ENCODE peak calls at places on chromosomes 5 and 9, in eight cellular contexts. One of them, this sample, is unnamed.

GRCh38 chr5:62689599-62690368 is 111.2 kb downstream of the LRRC70 start:
- DNase-seq in left ventricle myocardium inferior: no peak
- DNase-seq in gastrocnemius medialis: no peak
- DNase-seq in left lung: no peak
- DNase-seq in sigmoid colon: no peak
- DNase-seq in lower leg skin: no peak
- DNase-seq in tibial nerve: no peak
- DNase-seq in GM12864: no peak
- DNase-seq in this sample: no peak

GRCh38 chr5:172187118-172188032 is 649 bp downstream of the STK10 start:
- DNase-seq in left ventricle myocardium inferior: peak
- DNase-seq in gastrocnemius medialis: no peak
- DNase-seq in left lung: peak
- DNase-seq in sigmoid colon: peak
- DNase-seq in lower leg skin: peak
- DNase-seq in tibial nerve: peak
- DNase-seq in GM12864: no peak
- DNase-seq in this sample: peak

GRCh38 chr5:132389453-132390286 is 20.2 kb downstream of the SLC22A5 start:
- DNase-seq in left ventricle myocardium inferior: no peak
- DNase-seq in gastrocnemius medialis: peak
- DNase-seq in left lung: peak
- DNase-seq in sigmoid colon: peak
- DNase-seq in lower leg skin: peak
- DNase-seq in tibial nerve: no peak
- DNase-seq in GM12864: no peak
- DNase-seq in this sample: no peak

GRCh38 chr5:173293817-173294672 is 34.2 kb downstream of the STC2 start:
- DNase-seq in left ventricle myocardium inferior: peak
- DNase-seq in gastrocnemius medialis: peak
- DNase-seq in left lung: peak
- DNase-seq in sigmoid colon: peak
- DNase-seq in lower leg skin: peak
- DNase-seq in tibial nerve: peak
- DNase-seq in GM12864: peak
- DNase-seq in this sample: peak

GRCh38 chr9:90300901-90301688 is 341.5 kb downstream of the DIRAS2 start:
- DNase-seq in left ventricle myocardium inferior: peak
- DNase-seq in gastrocnemius medialis: no peak
- DNase-seq in left lung: no peak
- DNase-seq in sigmoid colon: no peak
- DNase-seq in lower leg skin: no peak
- DNase-seq in tibial nerve: no peak
- DNase-seq in GM12864: no peak
- DNase-seq in this sample: no peak

GRCh38 chr5:138177936-138178515 is 404 bp downstream of the BRD8 start:
- DNase-seq in left ventricle myocardium inferior: peak
- DNase-seq in gastrocnemius medialis: no peak
- DNase-seq in left lung: peak
- DNase-seq in sigmoid colon: no peak
- DNase-seq in lower leg skin: no peak
- DNase-seq in tibial nerve: no peak
- DNase-seq in GM12864: no peak
- DNase-seq in this sample: peak

GRCh38 chr9:116334581-116335150 is 181.1 kb downstream of the PAPPA start:
- DNase-seq in left ventricle myocardium inferior: no peak
- DNase-seq in gastrocnemius medialis: no peak
- DNase-seq in left lung: no peak
- DNase-seq in sigmoid colon: no peak
- DNase-seq in lower leg skin: peak
- DNase-seq in tibial nerve: no peak
- DNase-seq in GM12864: no peak
- DNase-seq in this sample: no peak

GRCh38 chr9:38157711-38158110 is 88.7 kb upstream of the SHB start:
- DNase-seq in left ventricle myocardium inferior: no peak
- DNase-seq in gastrocnemius medialis: no peak
- DNase-seq in left lung: no peak
- DNase-seq in sigmoid colon: no peak
- DNase-seq in lower leg skin: peak
- DNase-seq in tibial nerve: no peak
- DNase-seq in GM12864: no peak
- DNase-seq in this sample: no peak

GRCh38 chr9:94936411-94936810 is 209.9 kb downstream of the AOPEP start:
- DNase-seq in left ventricle myocardium inferior: no peak
- DNase-seq in gastrocnemius medialis: no peak
- DNase-seq in left lung: no peak
- DNase-seq in sigmoid colon: no peak
- DNase-seq in lower leg skin: peak
- DNase-seq in tibial nerve: no peak
- DNase-seq in GM12864: no peak
- DNase-seq in this sample: no peak

GRCh38 chr5:73625314-73625904 is 587 bp upstream of the ARHGEF28 start:
- DNase-seq in left ventricle myocardium inferior: peak
- DNase-seq in gastrocnemius medialis: no peak
- DNase-seq in left lung: no peak
- DNase-seq in sigmoid colon: no peak
- DNase-seq in lower leg skin: no peak
- DNase-seq in tibial nerve: no peak
- DNase-seq in GM12864: no peak
- DNase-seq in this sample: no peak

GRCh38 chr5:91028518-91028956 is 354.6 kb downstream of the ARRDC3 start:
- DNase-seq in left ventricle myocardium inferior: no peak
- DNase-seq in gastrocnemius medialis: no peak
- DNase-seq in left lung: no peak
- DNase-seq in sigmoid colon: no peak
- DNase-seq in lower leg skin: no peak
- DNase-seq in tibial nerve: no peak
- DNase-seq in GM12864: no peak
- DNase-seq in this sample: no peak

GRCh38 chr5:83721878-83722779 is 1.5 kb upstream of the HAPLN1 start:
- DNase-seq in left ventricle myocardium inferior: peak
- DNase-seq in gastrocnemius medialis: no peak
- DNase-seq in left lung: peak
- DNase-seq in sigmoid colon: peak
- DNase-seq in lower leg skin: peak
- DNase-seq in tibial nerve: peak
- DNase-seq in GM12864: no peak
- DNase-seq in this sample: peak
- TF ChIP-seq CTCF in left ventricle myocardium inferior: peak
- TF ChIP-seq CTCF in gastrocnemius medialis: no peak
- TF ChIP-seq CTCF in left lung: no peak
- TF ChIP-seq CTCF in sigmoid colon: no peak
- TF ChIP-seq CTCF in lower leg skin: no peak
- TF ChIP-seq CTCF in tibial nerve: peak
- TF ChIP-seq CTCF in GM12864: peak
- TF ChIP-seq CTCF in this sample: no peak

DNA sequence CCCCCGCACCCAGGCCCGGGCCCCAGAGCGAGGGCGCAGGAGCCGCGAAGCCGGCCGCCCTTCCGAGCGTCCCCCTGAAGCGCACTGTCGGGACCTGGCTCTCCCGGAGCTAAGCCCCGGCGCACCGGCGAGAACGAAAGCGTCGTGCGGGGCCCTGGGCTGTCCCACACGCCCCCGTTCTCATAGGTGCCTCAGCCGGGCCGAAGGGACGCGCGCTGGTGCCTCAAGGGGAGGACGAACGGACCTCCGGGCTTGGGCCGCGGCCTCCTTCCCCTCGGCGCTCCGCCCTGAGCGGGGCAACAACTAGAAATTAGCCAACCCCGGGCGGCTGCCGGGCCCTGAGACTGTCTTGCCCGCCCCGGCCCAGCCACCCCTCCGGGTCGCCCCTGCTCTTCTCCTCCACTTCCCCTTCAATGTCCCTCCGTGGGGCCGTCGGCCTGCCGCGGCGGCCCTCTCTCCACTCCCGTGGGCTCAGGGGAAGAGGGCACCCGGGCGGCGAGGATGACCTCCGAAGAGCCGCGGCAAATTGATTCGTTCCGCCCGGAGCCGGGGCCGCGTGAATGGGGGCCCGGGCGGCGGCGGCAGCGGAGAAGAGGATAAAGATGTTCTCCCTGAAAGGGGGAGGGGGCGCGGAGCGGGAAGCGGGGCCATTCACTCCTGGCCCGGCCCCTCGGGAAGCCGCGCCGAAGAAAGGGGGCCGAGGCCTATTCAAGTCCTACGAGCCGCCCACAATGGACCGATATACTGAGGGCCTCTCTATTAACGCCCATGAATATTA is 3.5 kb upstream of the PRDM12 start:
- DNase-seq in left ventricle myocardium inferior: no peak
- DNase-seq in gastrocnemius medialis: no peak
- DNase-seq in left lung: no peak
- DNase-seq in sigmoid colon: no peak
- DNase-seq in lower leg skin: no peak
- DNase-seq in tibial nerve: no peak
- DNase-seq in GM12864: no peak
- DNase-seq in this sample: no peak
- H3K4me3 ChIP-seq in left ventricle myocardium inferior: peak
- H3K4me3 ChIP-seq in gastrocnemius medialis: peak
- H3K4me3 ChIP-seq in left lung: no peak
- H3K4me3 ChIP-seq in sigmoid colon: peak
- H3K4me3 ChIP-seq in lower leg skin: no peak
- H3K4me3 ChIP-seq in tibial nerve: peak
- H3K4me3 ChIP-seq in GM12864: no peak
- H3K4me3 ChIP-seq in this sample: no peak

GRCh38 chr5:5018560-5018935 is 121.6 kb upstream of the ADAMTS16 start:
- DNase-seq in left ventricle myocardium inferior: no peak
- DNase-seq in gastrocnemius medialis: no peak
- DNase-seq in left lung: no peak
- DNase-seq in sigmoid colon: no peak
- DNase-seq in lower leg skin: no peak
- DNase-seq in tibial nerve: no peak
- DNase-seq in GM12864: no peak
- DNase-seq in this sample: no peak
- TF ChIP-seq CTCF in left ventricle myocardium inferior: no peak
- TF ChIP-seq CTCF in gastrocnemius medialis: no peak
- TF ChIP-seq CTCF in left lung: no peak
- TF ChIP-seq CTCF in sigmoid colon: no peak
- TF ChIP-seq CTCF in lower leg skin: no peak
- TF ChIP-seq CTCF in tibial nerve: no peak
- TF ChIP-seq CTCF in GM12864: no peak
- TF ChIP-seq CTCF in this sample: no peak

GRCh38 chr9:99114049-99114440 is 9.1 kb downstream of the TGFBR1 start:
- DNase-seq in left ventricle myocardium inferior: no peak
- DNase-seq in gastrocnemius medialis: no peak
- DNase-seq in left lung: no peak
- DNase-seq in sigmoid colon: no peak
- DNase-seq in lower leg skin: no peak
- DNase-seq in tibial nerve: no peak
- DNase-seq in GM12864: no peak
- DNase-seq in this sample: no peak

GRCh38 chr9:99112750-99113417 is 8.0 kb downstream of the TGFBR1 start:
- DNase-seq in left ventricle myocardium inferior: no peak
- DNase-seq in gastrocnemius medialis: no peak
- DNase-seq in left lung: no peak
- DNase-seq in sigmoid colon: no peak
- DNase-seq in lower leg skin: no peak
- DNase-seq in tibial nerve: no peak
- DNase-seq in GM12864: no peak
- DNase-seq in this sample: no peak

GRCh38 chr9:99115947-99116543 is 11.1 kb downstream of the TGFBR1 start:
- DNase-seq in left ventricle myocardium inferior: no peak
- DNase-seq in gastrocnemius medialis: no peak
- DNase-seq in left lung: no peak
- DNase-seq in sigmoid colon: no peak
- DNase-seq in lower leg skin: no peak
- DNase-seq in tibial nerve: no peak
- DNase-seq in GM12864: no peak
- DNase-seq in this sample: no peak

GRCh38 chr9:99114846-99115500 is 10.1 kb downstream of the TGFBR1 start:
- DNase-seq in left ventricle myocardium inferior: no peak
- DNase-seq in gastrocnemius medialis: no peak
- DNase-seq in left lung: no peak
- DNase-seq in sigmoid colon: no peak
- DNase-seq in lower leg skin: no peak
- DNase-seq in tibial nerve: no peak
- DNase-seq in GM12864: no peak
- DNase-seq in this sample: no peak

DNA sequence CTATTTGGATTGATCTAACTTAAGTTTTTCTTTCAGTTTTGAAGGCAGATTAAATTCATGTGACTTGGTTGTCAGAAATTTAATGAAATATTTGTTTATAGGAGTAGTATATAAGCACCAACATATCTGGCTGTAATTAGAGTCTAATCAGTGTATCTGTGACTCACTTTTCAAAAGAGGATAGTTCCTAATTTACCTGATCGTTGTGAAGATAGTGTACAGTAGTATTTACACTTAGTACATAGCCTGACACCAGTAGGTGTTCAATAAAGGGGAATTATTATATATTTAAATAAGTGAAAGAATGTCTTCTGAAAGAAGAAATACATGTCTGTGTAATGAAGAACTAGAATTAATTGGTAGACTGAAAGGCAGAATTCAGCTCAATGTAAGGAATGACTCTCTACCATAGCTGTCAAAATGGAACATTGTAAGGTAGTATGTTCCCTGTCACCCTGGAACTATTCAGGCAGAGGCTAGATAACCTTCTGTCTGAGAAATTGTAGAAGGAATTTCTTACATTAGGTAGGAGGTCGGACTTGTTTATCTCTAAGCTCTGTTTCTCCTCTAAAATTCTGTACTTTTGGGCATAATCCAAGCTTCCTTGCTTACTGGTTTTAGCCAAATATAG is 8.6 kb downstream of the TGFBR1 start:
- DNase-seq in left ventricle myocardium inferior: no peak
- DNase-seq in gastrocnemius medialis: no peak
- DNase-seq in left lung: no peak
- DNase-seq in sigmoid colon: no peak
- DNase-seq in lower leg skin: no peak
- DNase-seq in tibial nerve: no peak
- DNase-seq in GM12864: no peak
- DNase-seq in this sample: no peak
- H3K4me3 ChIP-seq in left ventricle myocardium inferior: no peak
- H3K4me3 ChIP-seq in gastrocnemius medialis: no peak
- H3K4me3 ChIP-seq in left lung: no peak
- H3K4me3 ChIP-seq in sigmoid colon: no peak
- H3K4me3 ChIP-seq in lower leg skin: no peak
- H3K4me3 ChIP-seq in tibial nerve: no peak
- H3K4me3 ChIP-seq in GM12864: no peak
- H3K4me3 ChIP-seq in this sample: no peak

DNA sequence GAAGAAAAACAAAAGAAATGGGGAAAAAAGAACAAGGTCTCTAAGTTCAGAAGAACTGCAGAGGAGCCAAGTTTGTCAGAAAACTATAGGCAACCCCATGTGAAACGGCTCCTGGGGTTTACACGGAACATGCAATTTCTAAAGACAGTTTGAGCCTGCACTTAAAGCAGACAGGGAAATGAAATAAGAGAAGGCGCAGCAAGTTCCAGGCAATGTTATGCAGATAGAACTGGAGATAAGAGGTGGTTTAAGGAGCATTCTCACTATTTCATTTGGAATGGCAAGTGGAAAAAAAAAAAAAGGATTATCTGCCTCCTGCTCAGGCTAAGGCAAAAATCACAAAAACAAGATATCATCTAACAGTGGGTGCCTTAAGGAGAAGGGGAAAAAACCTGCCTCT is 2252.3 kb downstream of the MAT2B start:
- DNase-seq in left ventricle myocardium inferior: no peak
- DNase-seq in gastrocnemius medialis: no peak
- DNase-seq in left lung: no peak
- DNase-seq in sigmoid colon: no peak
- DNase-seq in lower leg skin: no peak
- DNase-seq in tibial nerve: no peak
- DNase-seq in GM12864: no peak
- DNase-seq in this sample: no peak
- TF ChIP-seq CTCF in left ventricle myocardium inferior: no peak
- TF ChIP-seq CTCF in gastrocnemius medialis: no peak
- TF ChIP-seq CTCF in left lung: no peak
- TF ChIP-seq CTCF in sigmoid colon: no peak
- TF ChIP-seq CTCF in lower leg skin: no peak
- TF ChIP-seq CTCF in tibial nerve: no peak
- TF ChIP-seq CTCF in GM12864: no peak
- TF ChIP-seq CTCF in this sample: no peak

GRCh38 chr5:43000914-43001313 is 39.2 kb downstream of the ANXA2R start:
- DNase-seq in left ventricle myocardium inferior: no peak
- DNase-seq in gastrocnemius medialis: no peak
- DNase-seq in left lung: no peak
- DNase-seq in sigmoid colon: no peak
- DNase-seq in lower leg skin: no peak
- DNase-seq in tibial nerve: no peak
- DNase-seq in GM12864: no peak
- DNase-seq in this sample: no peak
- H3K4me3 ChIP-seq in left ventricle myocardium inferior: peak
- H3K4me3 ChIP-seq in gastrocnemius medialis: no peak
- H3K4me3 ChIP-seq in left lung: no peak
- H3K4me3 ChIP-seq in sigmoid colon: no peak
- H3K4me3 ChIP-seq in lower leg skin: no peak
- H3K4me3 ChIP-seq in tibial nerve: no peak
- H3K4me3 ChIP-seq in GM12864: no peak
- H3K4me3 ChIP-seq in this sample: no peak

This sample was measured in pancreas.